ENCODE peak calls at places on chromosomes 4 and X, in four cellular contexts. Q is K562, E is A549, J is HepG2. H is an unnamed sample.

GRCh38 chr4:105712766-105713165 is 4.2 kb downstream of the GSTCD start:
- DNase-seq in Q (no peak), J (no peak), E (no peak), H (no peak)

GRCh38 chrX:101117701-101118100 is 19.7 kb downstream of the CENPI start:
- DNase-seq in J (no peak), E (no peak), Q (no peak), H (no peak)

GRCh38 chr4:13527192-13527982 is 16.9 kb downstream of the NKX3-2 start:
- DNase-seq in J (no peak), Q (peak), E (no peak), H (no peak)

GRCh38 chrX:116232833-116233232 is 62.3 kb downstream of the AGTR2 start:
- DNase-seq in E (peak), Q (no peak), J (no peak), H (no peak)

GRCh38 chrX:120736989-120737388 is 107.1 kb upstream of the C1GALT1C1 start:
- DNase-seq in E (peak), J (no peak), Q (no peak), H (no peak)

GRCh38 chr4:147730333-147730732 is 1.6 kb upstream of the ARHGAP10 start:
- DNase-seq in J (peak), E (no peak), Q (no peak), H (no peak)

GRCh38 chrX:136272325-136272724 is 21.1 kb upstream of the MAP7D3 start:
- DNase-seq in E (peak), Q (no peak), J (no peak), H (no peak)

GRCh38 chr4:122710434-122711308 is 21.8 kb upstream of the BBS12 start:
- DNase-seq in E (no peak), Q (no peak), J (no peak), H (no peak)

GRCh38 chr4:6446538-6447451 is 25.6 kb downstream of the PPP2R2C start:
- DNase-seq in Q (no peak), E (no peak), J (no peak), H (no peak)

GRCh38 chr4:154084864-154085263 is 296.0 kb upstream of the SFRP2 start:
- DNase-seq in J (no peak), E (no peak), Q (no peak), H (no peak)

GRCh38 chrX:117215683-117216082 is 752.9 kb upstream of the CT83 start:
- DNase-seq in Q (no peak), J (no peak), E (no peak), H (no peak)

GRCh38 chrX:64662876-64663275 is 267.6 kb upstream of the MTMR8 start:
- DNase-seq in E (no peak), Q (no peak), J (no peak), H (no peak)

GRCh38 chr4:170400346-170400745 is 310.6 kb upstream of the AADAT start:
- DNase-seq in J (no peak), E (no peak), Q (no peak), H (no peak)

GRCh38 chrX:149512225-149512885 is 7.2 kb upstream of the IDS start:
- DNase-seq in Q (peak), E (peak), J (peak), H (peak)

GRCh38 chr4:142324572-142324971 is 521.5 kb downstream of the INPP4B start:
- DNase-seq in E (no peak), J (no peak), Q (no peak), H (peak)

GRCh38 chr4:94763500-94763899 is 5.7 kb downstream of the BMPR1B start:
- DNase-seq in Q (no peak), J (no peak), E (no peak), H (no peak)

GRCh38 chrX:46185923-46186810 is 359.1 kb downstream of the ZNF674 start:
- DNase-seq in E (no peak), Q (no peak), J (peak), H (no peak)

GRCh38 chrX:13499736-13500135 is 69.7 kb upstream of the EGFL6 start:
- DNase-seq in Q (no peak), E (no peak), J (no peak), H (no peak)

GRCh38 chrX:41332408-41332987 is 1.5 kb upstream of the DDX3X start:
- DNase-seq in J (no peak), Q (no peak), E (peak), H (no peak)

DNA sequence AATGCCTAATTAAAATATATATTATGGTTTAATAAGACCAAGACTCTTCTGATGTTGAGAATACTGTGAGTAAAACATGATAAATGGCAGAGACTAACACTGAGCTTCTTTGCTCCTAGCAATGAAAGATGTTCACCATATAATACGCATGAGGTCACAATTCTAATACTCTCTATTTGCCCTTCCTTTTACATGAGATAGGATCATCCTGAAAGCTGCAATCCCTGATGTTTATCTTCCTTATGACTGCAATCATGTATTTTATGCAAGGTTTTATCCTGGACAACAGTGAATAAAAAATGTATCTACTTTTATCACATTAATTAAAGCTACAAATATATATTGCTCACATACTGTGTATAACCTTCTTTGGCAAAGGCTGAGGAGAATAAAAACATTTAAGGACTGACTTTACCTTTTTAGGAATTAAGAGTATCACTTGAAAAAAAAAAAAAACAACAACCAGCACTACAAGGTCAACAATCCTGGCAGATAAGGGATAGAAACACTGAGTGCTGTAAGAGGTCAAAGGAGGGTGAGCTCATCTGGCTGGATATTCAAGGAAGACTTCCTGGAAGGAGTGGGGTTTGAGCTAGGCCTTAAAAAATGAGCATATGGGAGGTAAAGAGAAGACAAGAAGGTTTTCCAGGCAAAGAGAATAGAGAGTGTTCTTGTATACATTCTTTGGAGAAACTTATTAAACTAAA is 99.9 kb downstream of the AREG start:
- DNase-seq in E (peak), Q (no peak), J (peak), H (no peak)
- TF ChIP-seq POLR2AphosphoS2 in E (no peak), Q (no peak), J (no peak), H (no peak)

GRCh38 chrX:132631579-132632232 is 142.9 kb upstream of the MBNL3 start:
- DNase-seq in J (peak), Q (peak), E (peak), H (no peak)

GRCh38 chrX:132638313-132638712 is 149.5 kb upstream of the MBNL3 start:
- DNase-seq in Q (no peak), J (no peak), E (no peak), H (no peak)

GRCh38 chrX:132636080-132636479 is 147.2 kb upstream of the MBNL3 start:
- DNase-seq in E (no peak), J (no peak), Q (no peak), H (no peak)

DNA sequence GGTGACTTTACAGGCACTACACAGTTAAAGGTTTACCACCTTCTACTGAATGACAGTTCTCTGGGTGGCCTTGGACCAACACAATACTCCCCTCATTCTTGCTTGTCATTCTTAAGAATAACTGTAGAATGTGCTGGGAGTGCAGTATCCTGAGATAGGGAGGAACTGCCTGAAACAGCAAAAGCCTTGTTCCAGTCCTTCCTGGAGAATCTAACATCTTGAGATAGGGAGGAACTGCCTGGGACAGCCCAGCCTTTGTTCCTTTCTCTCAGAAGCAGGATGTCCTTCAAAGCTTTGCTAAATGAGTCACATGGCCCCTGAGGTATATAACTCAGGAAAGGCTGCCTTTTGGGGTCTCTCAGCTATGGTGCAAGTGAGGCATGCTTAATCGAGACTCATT is 145.7 kb upstream of the MBNL3 start:
- DNase-seq in E (no peak), J (no peak), Q (no peak), H (no peak)
- TF ChIP-seq POLR2AphosphoS2 in E (no peak), J (no peak), Q (no peak), H (no peak)

DNA sequence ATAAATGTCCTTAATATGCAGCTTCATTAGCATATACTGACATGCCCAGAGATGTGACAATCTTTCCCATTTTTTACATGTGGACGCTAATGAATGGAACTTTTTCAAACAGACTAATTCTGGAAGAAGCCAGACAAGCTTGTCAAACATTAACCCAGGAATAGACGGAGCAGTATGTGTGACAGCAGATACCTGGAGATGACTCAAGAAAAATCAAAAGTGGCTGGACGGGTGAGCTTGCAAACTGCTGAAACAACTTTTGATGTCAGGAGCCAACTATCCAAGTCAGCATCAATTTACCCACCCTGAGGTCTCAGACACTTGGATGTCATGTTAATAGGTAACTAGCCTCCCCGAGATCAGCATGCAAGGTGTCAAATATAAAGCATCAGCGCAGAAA is 183.0 kb downstream of the PACRGL start:
- DNase-seq in Q (no peak), J (no peak), E (peak), H (no peak)
- TF ChIP-seq POLR2AphosphoS2 in Q (no peak), J (no peak), E (no peak), H (no peak)

GRCh38 chrX:39645059-39645895 is 452.5 kb downstream of the BCOR start:
- DNase-seq in J (no peak), E (peak), Q (peak), H (no peak)
- TF ChIP-seq POLR2AphosphoS2 in J (no peak), E (no peak), Q (no peak), H (no peak)

DNA sequence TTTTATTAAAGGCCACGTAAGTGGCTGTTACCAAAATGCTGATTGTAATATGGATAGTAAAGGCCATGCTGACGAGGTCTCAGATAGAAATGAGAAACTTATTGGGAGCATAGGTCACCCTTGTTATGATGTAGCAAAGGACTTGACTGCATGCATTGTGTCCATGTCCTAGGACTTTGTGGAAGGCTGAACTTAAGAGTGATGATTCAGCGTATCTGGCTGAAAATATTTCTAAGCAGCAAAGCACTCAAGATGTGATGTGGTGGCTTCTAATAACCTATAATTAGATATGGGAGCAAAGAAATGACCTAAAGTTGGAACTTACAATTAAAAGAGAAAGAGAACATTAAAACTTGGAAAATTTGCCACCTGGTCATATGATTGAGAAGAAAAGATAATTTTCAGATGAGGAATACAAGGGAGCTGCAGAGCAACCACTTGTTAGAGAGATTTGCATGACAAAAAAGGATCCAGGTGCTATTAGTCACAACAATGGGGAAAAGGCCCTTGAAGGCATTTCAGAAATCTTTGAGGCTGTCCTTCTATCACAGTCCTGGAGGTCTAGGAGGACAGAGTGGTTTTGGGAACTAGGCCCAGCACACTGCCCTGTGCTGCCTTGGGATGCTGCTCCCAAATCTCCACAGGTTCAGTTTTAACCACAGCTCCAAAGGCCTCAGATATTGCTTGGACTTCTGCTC is 793.7 kb upstream of the LCORL start:
- DNase-seq in E (no peak), Q (no peak), J (no peak), H (no peak)
- TF ChIP-seq POLR2AphosphoS2 in E (no peak), Q (no peak), J (no peak), H (no peak)

DNA sequence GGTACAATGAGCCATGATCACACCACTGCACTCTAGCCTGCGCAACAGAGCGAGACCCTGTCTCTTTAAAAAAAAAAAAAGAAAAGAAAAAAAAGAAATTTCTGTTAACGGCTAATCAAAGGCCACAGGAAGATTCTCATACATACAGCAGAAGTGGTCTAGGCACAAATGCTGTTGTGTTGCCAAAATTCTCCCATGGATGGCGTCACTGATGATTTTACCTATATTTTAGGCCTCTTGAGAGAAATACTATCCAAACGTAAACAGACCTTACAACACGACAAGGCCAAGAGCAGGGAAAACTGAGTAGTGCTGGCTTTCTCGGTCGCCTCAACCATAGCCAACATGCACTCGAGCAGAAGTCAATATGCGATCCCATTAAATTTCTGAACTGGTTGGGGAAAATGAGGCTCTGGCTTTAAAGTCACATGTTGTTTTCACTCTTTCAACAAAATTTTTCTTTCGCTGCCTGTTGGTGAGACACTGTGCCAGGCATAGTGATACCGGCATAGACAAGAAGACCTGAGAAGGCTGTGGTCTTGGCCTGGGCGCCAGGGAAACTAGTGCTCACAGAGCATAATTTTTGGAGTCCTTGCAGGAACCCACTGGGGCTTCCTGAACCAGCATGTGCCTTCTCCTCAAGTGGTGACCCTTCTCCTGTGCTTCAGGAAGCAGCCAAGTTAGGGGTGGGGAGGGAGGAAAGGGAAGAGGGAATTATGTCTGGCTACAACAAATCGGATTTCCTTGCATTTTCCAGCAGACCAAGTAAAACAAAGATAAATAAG is 20.6 kb downstream of the SH3KBP1 start:
- DNase-seq in J (no peak), Q (no peak), E (no peak), H (no peak)
- TF ChIP-seq POLR2AphosphoS2 in J (no peak), Q (no peak), E (no peak), H (no peak)

GRCh38 chr4:41734366-41734765 is 14.2 kb downstream of the PHOX2B start:
- DNase-seq in E (no peak), Q (no peak), J (no peak), H (no peak)
- TF ChIP-seq POLR2AphosphoS2 in E (no peak), Q (no peak), J (no peak), H (no peak)